ENCODE peak calls at places on chromosomes 13 and 19, in ten cellular contexts. W is CD8-positive, alpha-beta T cell; M is ovary; F is effector memory CD4-positive, alpha-beta T cell; S is pancreas; B is uterus; V is CD4-positive, alpha-beta memory T cell; Y is SK-N-SH; P is Panc1; K is stomach. Z is an unnamed sample.
A peak's percentile ranks its signal among the peaks of the same experiment; 100 is the strongest.

GRCh38 chr13:40161008-40161694 is 505.3 kb downstream of the FOXO1 start:
- DNase-seq in P (no peak), M (no peak), F (no peak), B (no peak), W (no peak), V (no peak), K (no peak), S (no peak), Y (no peak), Z (no peak)

GRCh38 chr13:36872621-36873020 is 47.4 kb downstream of the SMAD9 start:
- DNase-seq in F (no peak), B (no peak), M (no peak), V (no peak), Y (no peak), W (no peak), K (no peak), S (no peak), P (no peak), Z (no peak)

GRCh38 chr19:12946092-12946845 is 607 bp downstream of the RAD23A start:
- DNase-seq in S (peak; percentile 82), F (peak; percentile 26), P (no peak), V (no peak), B (peak; percentile 72), M (peak; percentile 67), W (no peak), K (peak; percentile 77), Y (peak; percentile 85), Z (peak; percentile 81)

GRCh38 chr13:24261566-24261965 is 47.8 kb upstream of the C1QTNF9 start:
- DNase-seq in M (peak; percentile 59), S (no peak), V (peak; percentile 67), Y (no peak), P (no peak), K (no peak), F (peak; percentile 26), B (no peak), W (peak; percentile 57), Z (no peak)

GRCh38 chr19:55212447-55212846 is 3.1 kb upstream of the PTPRH start:
- DNase-seq in P (no peak), W (peak; percentile 58), M (no peak), B (no peak), V (peak; percentile 18), Y (no peak), S (no peak), F (no peak), K (no peak), Z (no peak)

GRCh38 chr13:93116809-93117208 is 109.8 kb upstream of the GPC6 start:
- DNase-seq in F (no peak), S (no peak), W (no peak), V (no peak), B (no peak), K (no peak), M (no peak), Y (peak; percentile 26), P (no peak), Z (no peak)

GRCh38 chr13:91111476-91112190 is 235.9 kb upstream of the MIR17HG start:
- DNase-seq in K (no peak), Y (no peak), P (no peak), F (no peak), B (no peak), V (no peak), M (no peak), W (no peak), S (no peak), Z (no peak)

GRCh38 chr19:50896591-50897190 is 14.5 kb downstream of the KLK4 start:
- DNase-seq in P (peak; percentile 90), W (no peak), S (no peak), Y (no peak), M (no peak), B (no peak), K (no peak), V (no peak), F (no peak), Z (no peak)

GRCh38 chr19:13103585-13103923 is 896 bp upstream of the LYL1 start:
- DNase-seq in M (no peak), K (no peak), F (no peak), V (no peak), B (no peak), P (no peak), S (no peak), Y (no peak), W (no peak), Z (peak; percentile 39)

GRCh38 chr19:44848805-44849457 is 2.8 kb downstream of the NECTIN2 start:
- DNase-seq in F (no peak), M (peak; percentile 76), V (no peak), Y (peak; percentile 47), B (no peak), W (no peak), S (no peak), K (no peak), P (no peak), Z (no peak)

GRCh38 chr13:41917641-41918040 is 43.3 kb downstream of the VWA8 start:
- DNase-seq in M (no peak), F (no peak), W (no peak), V (no peak), Y (no peak), K (no peak), P (no peak), B (no peak), S (no peak), Z (no peak)

GRCh38 chr19:19545128-19545591 is 7.1 kb downstream of the CILP2 start:
- DNase-seq in P (no peak), V (no peak), M (no peak), K (no peak), S (peak; percentile 48), W (no peak), B (no peak), F (no peak), Y (no peak), Z (no peak)

GRCh38 chr13:102033316-102033715 is 368.5 kb downstream of the FGF14 start:
- DNase-seq in P (no peak), M (no peak), V (no peak), Y (no peak), W (no peak), F (no peak), B (no peak), S (no peak), K (no peak), Z (no peak)

GRCh38 chr13:31887311-31887710 is 144.3 kb upstream of the FRY start:
- DNase-seq in F (no peak), P (no peak), S (no peak), K (no peak), B (no peak), W (no peak), Y (no peak), V (no peak), M (no peak), Z (no peak)

GRCh38 chr19:55345818-55346724 is 6.4 kb downstream of the KMT5C start:
- DNase-seq in W (no peak), Y (peak; percentile 51), F (no peak), M (peak; percentile 63), B (peak; percentile 67), K (peak; percentile 51), V (no peak), S (no peak), P (no peak), Z (peak; percentile 48)

GRCh38 chr13:26839682-26840081 is 79.1 kb upstream of the GPR12 start:
- DNase-seq in Y (no peak), W (no peak), M (no peak), F (no peak), S (no peak), P (no peak), K (no peak), B (no peak), V (no peak), Z (no peak)

DNA sequence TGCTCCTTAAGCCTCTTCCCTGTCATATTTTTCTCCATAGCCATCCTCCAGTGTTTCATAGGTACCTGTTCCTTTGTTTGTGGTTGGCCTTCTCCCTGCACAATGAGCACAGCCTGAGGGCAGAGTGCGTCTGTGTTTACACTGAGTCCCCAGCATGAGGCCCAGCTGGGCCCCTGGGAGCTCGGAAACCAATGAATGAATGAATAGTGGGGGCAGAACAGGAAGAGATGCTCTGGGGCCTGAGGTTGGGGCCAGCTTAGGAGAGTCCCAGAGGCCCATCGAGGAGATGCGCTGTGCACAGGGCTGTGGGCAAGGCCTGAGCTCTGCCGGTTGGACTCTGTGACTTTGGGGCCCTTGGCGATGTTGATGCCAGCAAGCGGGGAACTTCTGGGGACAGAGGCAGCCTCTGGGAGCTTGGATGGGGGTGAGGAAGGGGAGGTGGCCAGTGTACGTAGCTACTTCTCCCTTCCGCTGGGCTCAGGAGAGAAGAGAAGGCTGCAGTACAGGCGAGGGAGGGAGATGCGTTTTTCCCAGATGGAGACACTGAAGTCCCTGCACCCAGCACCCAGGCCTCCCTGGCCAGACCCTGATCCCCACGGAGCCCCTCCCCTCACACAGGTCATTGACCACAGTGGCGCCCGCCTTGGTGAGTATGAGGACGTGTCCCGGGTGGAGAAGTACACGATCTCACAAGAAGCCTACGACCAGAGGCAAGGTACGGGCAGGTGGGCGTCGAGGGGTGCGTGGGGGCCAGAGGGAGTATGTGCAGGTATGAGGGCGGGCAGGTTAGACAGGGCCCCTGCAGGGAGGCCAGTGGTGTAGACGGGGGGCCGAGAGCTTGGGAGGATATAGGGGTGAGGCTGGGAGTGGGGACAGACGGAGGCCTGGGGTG is 5.1 kb downstream of the TBCB start:
- DNase-seq in B (no peak), V (no peak), P (no peak), F (no peak), M (no peak), K (no peak), Y (peak; percentile 30), W (no peak), S (no peak), Z (no peak)
- H3K4me3 ChIP-seq in B (no peak overlapping the region), V (no peak overlapping the region), P (no peak overlapping the region), F (no peak overlapping the region), M (no peak overlapping the region), K (no peak overlapping the region), Y (no peak overlapping the region), W (no peak overlapping the region), S (no peak overlapping the region), Z (no peak overlapping the region)

GRCh38 chr13:50192272-50192813 is 177.1 kb downstream of the KCNRG start:
- DNase-seq in P (no peak), S (no peak), B (no peak), Y (no peak), K (no peak), W (no peak), F (no peak), V (no peak), M (no peak), Z (no peak)
- H3K4me1 ChIP-seq in P (peaks cover 15% of the 10 kb centered on the region), S (no peaks in the 10 kb centered on the region), B (no peaks in the 10 kb centered on the region), Y (no peaks in the 10 kb centered on the region), K (peaks cover 20% of the 10 kb centered on the region), W (no peaks in the 10 kb centered on the region), F (peaks cover 6% of the 10 kb centered on the region), V (peaks cover 35% of the 10 kb centered on the region), M (no peaks in the 10 kb centered on the region), Z (no peaks in the 10 kb centered on the region)

DNA sequence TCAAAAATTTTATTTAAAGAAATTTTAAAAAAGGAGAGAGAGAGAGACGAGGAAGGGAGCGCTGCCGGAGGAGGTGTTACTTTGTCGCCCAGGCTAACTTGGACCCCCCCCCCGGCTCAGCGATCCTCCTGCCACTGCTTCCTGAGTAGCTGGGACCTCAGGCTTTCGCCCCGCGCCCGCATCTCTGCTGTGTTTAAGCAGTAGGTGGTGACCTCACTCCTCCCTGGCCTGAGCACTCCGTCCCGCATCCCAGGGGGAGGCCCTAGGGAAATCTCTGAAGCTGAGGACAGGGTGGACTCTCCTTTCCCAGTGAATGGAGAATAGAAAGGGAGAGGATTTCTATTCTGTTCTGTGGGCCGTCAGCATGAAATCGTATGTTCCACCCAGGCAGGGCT is 481 bp upstream of the ZNF845 start:
- DNase-seq in S (peak; percentile 67), M (peak; percentile 58), B (peak; percentile 41), K (peak; percentile 42), Y (peak; percentile 61), P (no peak), W (no peak), F (peak; percentile 8), V (no peak), Z (peak; percentile 66)
- H3K27ac ChIP-seq in S (peak overlapping the region; percentile 72), M (peak overlapping the region; percentile 68), B (peak overlapping the region; percentile 88), K (peak overlapping the region; percentile 82), Y (peak overlapping the region; percentile 57), P (peak overlapping the region; percentile 60), W (peak overlapping the region; percentile 66), F (peak overlapping the region; percentile 48), V (peak overlapping the region; percentile 50), Z (peak overlapping the region; percentile 83)

GRCh38 chr19:57560049-57560491 is 407 bp upstream of the ZNF550 start:
- DNase-seq in V (no peak), W (peak; percentile 47), S (no peak), Y (peak; percentile 30), F (no peak), K (no peak), P (no peak), M (peak; percentile 29), B (no peak), Z (peak; percentile 41)
- H3K4me3 ChIP-seq in V (peak overlapping the region; percentile 84), W (peak overlapping the region; percentile 89), S (peak overlapping the region; percentile 76), Y (peak overlapping the region; percentile 97), F (peak overlapping the region; percentile 83), K (peak overlapping the region; percentile 87), P (peak overlapping the region; percentile 89), M (peak overlapping the region; percentile 73), B (peak overlapping the region; percentile 63), Z (peak overlapping the region; percentile 97)

Z was measured in lower lobe of right lung.